ENCODE peak calls at places on chromosomes 3 and 15, in eight cellular contexts. Y is neural progenitor cell; X is thoracic aorta; K is uterus; T is HFF-Myc; U is HCT116; N is CD4-positive, CD25-positive, alpha-beta regulatory T cell; M is HL-60. G is an unnamed sample.

GRCh38 chr15:63322541-63322940 is 45.1 kb downstream of the APH1B start:
- DNase-seq in X (no peak), K (no peak), U (no peak), M (no peak), N (no peak), T (no peak), Y (no peak), G (no peak)

GRCh38 chr3:127637546-127637945 is 8.6 kb downstream of the PODXL2 start:
- DNase-seq in U (no peak), X (no peak), T (no peak), Y (no peak), N (no peak), K (no peak), M (peak; percentile 67), G (no peak)

GRCh38 chr3:143737065-143737464 is 111.2 kb downstream of the SLC9A9 start:
- DNase-seq in K (no peak), N (no peak), Y (no peak), T (no peak), X (no peak), M (no peak), U (no peak), G (no peak)

GRCh38 chr3:52054689-52055511 is 1.5 kb downstream of the DUSP7 start:
- DNase-seq in M (peak; percentile 33), N (no peak), Y (peak; percentile 69), X (no peak), T (no peak), U (no peak), K (no peak), G (no peak)

GRCh38 chr3:112653881-112654300 is 12.9 kb upstream of the CCDC80 start:
- DNase-seq in Y (no peak), U (no peak), N (no peak), M (no peak), K (peak; percentile 52), T (no peak), X (no peak), G (no peak)

GRCh38 chr3:85427467-85427866 is 468.7 kb downstream of the CADM2 start:
- DNase-seq in M (no peak), T (no peak), K (no peak), X (no peak), Y (no peak), U (no peak), N (no peak), G (no peak)

GRCh38 chr3:14245240-14245639 is 66.6 kb downstream of the LSM3 start:
- DNase-seq in K (no peak), X (no peak), U (no peak), M (no peak), T (no peak), Y (no peak), N (no peak), G (no peak)

GRCh38 chr3:30467596-30468238 is 138.7 kb upstream of the TGFBR2 start:
- DNase-seq in K (no peak), N (no peak), M (no peak), T (no peak), X (no peak), Y (no peak), U (no peak), G (no peak)

GRCh38 chr3:38834110-38834509 is 18.1 kb upstream of the SCN10A start:
- DNase-seq in X (peak; percentile 11), K (peak; percentile 75), U (peak; percentile 13), M (peak; percentile 27), Y (peak; percentile 58), N (no peak), T (peak; percentile 48), G (no peak)

GRCh38 chr3:30567139-30567753 is 39.2 kb upstream of the TGFBR2 start:
- DNase-seq in U (no peak), M (no peak), Y (no peak), T (no peak), K (no peak), X (no peak), N (no peak), G (no peak)

GRCh38 chr3:187946031-187946691 is 200.9 kb upstream of the BCL6 start:
- DNase-seq in N (no peak), Y (no peak), T (no peak), X (no peak), K (no peak), U (no peak), M (no peak), G (no peak)

GRCh38 chr3:73622135-73622534 is 2.6 kb downstream of the PDZRN3 start:
- DNase-seq in K (peak; percentile 45), N (no peak), U (no peak), M (no peak), T (no peak), X (no peak), Y (peak; percentile 54), G (no peak)

GRCh38 chr15:51750942-51751686 is at the start of gene TMOD2:
- DNase-seq in N (peak; percentile 22), X (no peak), K (peak; percentile 29), U (no peak), M (peak; percentile 30), Y (peak; percentile 76), T (no peak), G (no peak)

GRCh38 chr3:196144383-196145105 is 62.7 kb upstream of the TFRC start:
- DNase-seq in M (no peak), U (no peak), K (no peak), X (no peak), N (no peak), Y (no peak), T (no peak), G (no peak)

DNA sequence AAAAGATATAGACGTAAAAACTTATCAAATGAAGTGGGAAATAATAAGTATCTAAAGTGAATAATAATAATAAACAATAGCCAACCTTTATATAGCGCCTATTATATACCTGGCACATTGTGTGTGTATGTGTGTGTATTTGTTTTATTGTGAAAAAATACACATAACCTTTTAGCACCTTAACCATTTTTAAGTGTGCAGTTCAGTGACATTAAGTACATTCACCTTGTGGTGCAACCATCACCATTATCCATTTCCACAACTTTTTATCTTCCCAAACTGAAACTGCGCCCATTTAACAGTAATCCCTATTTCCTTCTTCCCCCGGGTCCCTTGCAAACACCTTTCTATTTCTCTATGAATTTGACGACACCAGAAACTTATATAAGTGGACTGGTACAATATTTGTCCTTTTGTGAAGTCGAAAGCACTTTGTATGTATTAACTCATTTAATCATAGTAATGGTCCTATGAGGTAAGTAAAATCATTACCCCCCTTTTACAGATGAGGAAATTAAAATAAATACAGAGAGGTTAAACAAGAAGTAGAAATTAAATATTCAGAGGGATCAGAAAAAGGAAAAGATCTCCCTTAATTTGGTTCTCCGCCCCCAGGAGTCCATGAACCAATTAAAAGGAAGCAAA is 33.5 kb downstream of the GJD2 start:
- DNase-seq in Y (no peak), X (no peak), M (no peak), T (no peak), K (no peak), U (no peak), N (no peak), G (no peak)
- H3K4me3 ChIP-seq in Y (peak overlapping the region; percentile 39), X (peak overlapping the region; percentile 56), M (no peak overlapping the region), T (no peak overlapping the region), K (no peak overlapping the region), U (peak overlapping the region; percentile 20), N (no peak overlapping the region), G (no peak overlapping the region)

GRCh38 chr15:66251065-66251789 is 2.3 kb downstream of the MEGF11 start:
- DNase-seq in M (no peak), N (no peak), Y (peak; percentile 41), K (no peak), U (no peak), X (no peak), T (no peak), G (no peak)
- H3K4me3 ChIP-seq in M (no peak overlapping the region), N (no peak overlapping the region), Y (peak overlapping the region; percentile 75), K (no peak overlapping the region), U (no peak overlapping the region), X (no peak overlapping the region), T (no peak overlapping the region), G (no peak overlapping the region)

DNA sequence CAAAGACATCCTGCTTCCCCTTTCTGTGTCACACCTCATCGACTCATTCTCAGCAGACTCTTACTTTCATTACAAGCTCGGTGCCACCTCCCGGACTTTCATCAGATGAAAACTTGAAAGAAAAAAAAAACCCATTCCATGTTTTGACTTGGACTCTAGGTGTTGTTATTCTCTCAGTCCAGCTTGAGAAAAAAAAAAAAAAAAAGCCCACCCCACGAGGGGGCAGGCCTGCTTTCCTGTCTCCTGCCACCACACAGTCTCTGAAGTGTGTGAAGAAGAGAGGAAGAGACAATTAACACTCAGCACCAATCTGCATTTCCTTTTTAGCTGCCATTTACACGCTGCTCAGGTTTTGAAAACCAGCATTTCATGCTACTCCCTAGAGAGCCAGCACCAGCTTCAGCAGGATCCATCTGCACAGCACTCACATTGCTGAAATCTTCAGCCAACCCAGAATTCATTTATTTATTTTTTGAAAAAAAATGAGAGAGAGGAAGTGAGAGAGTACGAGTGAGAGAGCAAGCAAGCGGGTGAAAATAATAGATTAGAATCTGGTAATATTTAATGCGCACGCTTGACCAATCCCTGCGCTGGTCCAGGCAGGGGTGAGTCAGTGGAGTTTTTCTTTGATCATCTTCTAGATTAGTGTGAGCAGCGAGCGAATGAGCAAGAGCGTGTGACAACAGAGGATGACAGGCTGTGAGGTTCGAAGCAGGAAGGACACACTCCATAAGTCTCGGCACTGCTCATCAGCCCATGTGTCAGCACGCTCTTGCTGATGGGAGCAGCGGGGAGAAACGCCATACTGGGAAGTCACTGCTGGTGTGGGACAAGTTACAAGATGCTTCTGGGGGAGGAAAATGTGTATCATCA is 23.5 kb downstream of the ZNF80 start:
- DNase-seq in Y (no peak), M (peak; percentile 30), K (no peak), X (peak; percentile 27), T (peak; percentile 61), U (no peak), N (peak; percentile 67), G (no peak)
- H3K4me3 ChIP-seq in Y (no peak overlapping the region), M (peak overlapping the region; percentile 40), K (no peak overlapping the region), X (peak overlapping the region; percentile 50), T (peak overlapping the region; percentile 23), U (no peak overlapping the region), N (peak overlapping the region; percentile 89), G (no peak overlapping the region)

GRCh38 chr3:57233799-57234198 is 6.3 kb downstream of the APPL1 start:
- DNase-seq in X (no peak), N (no peak), Y (no peak), T (no peak), U (no peak), K (no peak), M (no peak), G (no peak)

GRCh38 chr3:57227204-57227929 is at the start of gene APPL1:
- DNase-seq in T (peak; percentile 31), N (peak; percentile 79), Y (peak; percentile 98), X (peak; percentile 56), U (peak; percentile 75), M (peak; percentile 91), K (peak; percentile 88), G (peak; percentile 39)

GRCh38 chr3:57227930-57228733 is 603 bp downstream of the APPL1 start:
- DNase-seq in K (peak; percentile 33), Y (peak; percentile 45), M (peak; percentile 46), N (peak; percentile 9), U (no peak), T (no peak), X (no peak), G (no peak)

GRCh38 chr3:57228734-57229505 is 1.4 kb downstream of the APPL1 start:
- DNase-seq in N (no peak), Y (no peak), X (no peak), T (peak; percentile 27), K (no peak), U (no peak), M (peak; percentile 52), G (no peak)

DNA sequence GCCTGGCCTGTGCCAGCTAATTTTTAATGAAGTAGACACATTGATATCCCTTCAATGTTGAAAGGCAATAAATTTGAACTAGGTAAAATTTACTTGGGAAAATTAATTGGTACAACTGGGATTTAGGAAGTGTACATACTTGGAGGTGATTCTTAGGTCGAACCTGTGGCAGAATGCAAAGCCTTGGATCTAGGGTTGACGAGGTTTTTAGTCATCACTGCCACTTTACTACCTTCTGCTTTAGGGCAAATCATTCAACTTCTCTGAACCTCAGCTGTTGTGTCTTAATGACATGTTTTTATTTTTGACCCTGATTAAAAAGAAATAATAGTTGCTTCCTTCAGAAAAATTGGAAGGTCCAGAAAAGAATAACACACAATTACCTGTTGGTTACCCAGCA is 2.5 kb downstream of the APPL1 start:
- DNase-seq in X (no peak), Y (no peak), T (no peak), K (no peak), U (no peak), M (no peak), N (no peak), G (no peak)
- H3K4me3 ChIP-seq in X (no peak overlapping the region), Y (no peak overlapping the region), T (no peak overlapping the region), K (no peak overlapping the region), U (no peak overlapping the region), M (no peak overlapping the region), N (no peak overlapping the region), G (no peak overlapping the region)